ENCODE peak calls at places on chromosomes 11 and 22, in ten cellular contexts. O, Z, V, H, R, Q, S, X, C and L are unnamed samples.

GRCh38 chr11:73854680-73855079 is 22.0 kb downstream of the COA4 start:
- DNase-seq in O (no peak), Z (no peak), V (no peak), H (no peak), R (no peak), Q (no peak), S (peak; percentile 59), X (no peak), C (no peak), L (no peak)

GRCh38 chr11:27282141-27282590 is 80.8 kb downstream of the CCDC34 start:
- DNase-seq in O (peak; percentile 79), Z (peak; percentile 23), V (no peak), H (no peak), R (no peak), Q (peak; percentile 67), S (peak; percentile 90), X (peak; percentile 43), C (peak; percentile 37), L (no peak)

GRCh38 chr11:62542750-62543567 is 3.6 kb downstream of the AHNAK start:
- DNase-seq in O (peak; percentile 84), Z (peak; percentile 79), V (peak; percentile 65), H (peak; percentile 90), R (peak; percentile 87), Q (peak; percentile 75), S (peak; percentile 70), X (peak; percentile 81), C (peak; percentile 63), L (peak; percentile 56)

GRCh38 chr11:45423036-45423435 is 136.9 kb upstream of the SYT13 start:
- DNase-seq in O (no peak), Z (no peak), V (no peak), H (no peak), R (no peak), Q (peak; percentile 76), S (no peak), X (no peak), C (no peak), L (no peak)

GRCh38 chr11:116861539-116861938 is 24.1 kb upstream of the APOA1 start:
- DNase-seq in O (no peak), Z (no peak), V (no peak), H (no peak), R (no peak), Q (no peak), S (peak; percentile 83), X (no peak), C (no peak), L (peak; percentile 23)

GRCh38 chr22:29136715-29137700 is 64.2 kb downstream of the KREMEN1 start:
- DNase-seq in O (no peak), Z (no peak), V (no peak), H (peak; percentile 26), R (no peak), Q (peak; percentile 16), S (no peak), X (no peak), C (no peak), L (no peak)

GRCh38 chr22:30422481-30423295 is 2.9 kb upstream of the MTFP1 start:
- DNase-seq in O (peak; percentile 50), Z (peak; percentile 65), V (no peak), H (peak; percentile 82), R (peak; percentile 78), Q (peak; percentile 79), S (peak; percentile 95), X (peak; percentile 49), C (peak; percentile 88), L (no peak)

GRCh38 chr11:32451808-32452207 is 16.5 kb upstream of the WT1 start:
- DNase-seq in O (no peak), Z (no peak), V (no peak), H (no peak), R (no peak), Q (no peak), S (no peak), X (peak; percentile 66), C (peak; percentile 3), L (no peak)

GRCh38 chr11:10844364-10844763 is 13.5 kb downstream of the ZBED5 start:
- DNase-seq in O (no peak), Z (no peak), V (no peak), H (no peak), R (no peak), Q (no peak), S (peak; percentile 37), X (no peak), C (no peak), L (no peak)

GRCh38 chr11:3796796-3797328 is 492 bp downstream of the NUP98 start:
- DNase-seq in O (no peak), Z (no peak), V (no peak), H (no peak), R (no peak), Q (no peak), S (no peak), X (peak; percentile 58), C (no peak), L (no peak)

GRCh38 chr11:78902771-78903507 is 328.3 kb upstream of the NARS2 start:
- DNase-seq in O (no peak), Z (no peak), V (no peak), H (no peak), R (no peak), Q (no peak), S (no peak), X (peak; percentile 43), C (no peak), L (no peak)

GRCh38 chr11:100731471-100731870 is 44.4 kb downstream of the ARHGAP42 start:
- DNase-seq in O (no peak), Z (no peak), V (no peak), H (no peak), R (no peak), Q (no peak), S (no peak), X (no peak), C (no peak), L (no peak)

GRCh38 chr22:22022255-22022840 is 39.8 kb upstream of the TOP3B start:
- DNase-seq in O (no peak), Z (no peak), V (no peak), H (no peak), R (no peak), Q (no peak), S (no peak), X (no peak), C (no peak), L (no peak)
- TF ChIP-seq POLR2A in O (no peak), Z (no peak), V (no peak), H (no peak), R (no peak), Q (no peak), S (no peak), X (no peak), C (no peak), L (no peak)

GRCh38 chr11:120126543-120126942 is 11.4 kb downstream of the TRIM29 start:
- DNase-seq in O (no peak), Z (no peak), V (no peak), H (no peak), R (no peak), Q (no peak), S (no peak), X (no peak), C (no peak), L (no peak)

GRCh38 chr11:120127236-120127635 is 10.7 kb downstream of the TRIM29 start:
- DNase-seq in O (no peak), Z (no peak), V (no peak), H (no peak), R (no peak), Q (no peak), S (no peak), X (no peak), C (no peak), L (no peak)

GRCh38 chr11:120129570-120129969 is 8.3 kb downstream of the TRIM29 start:
- DNase-seq in O (peak; percentile 6), Z (no peak), V (no peak), H (no peak), R (no peak), Q (no peak), S (no peak), X (no peak), C (no peak), L (no peak)

GRCh38 chr11:120130176-120130980 is 7.5 kb downstream of the TRIM29 start:
- DNase-seq in O (peak; percentile 2), Z (no peak), V (no peak), H (no peak), R (peak; percentile 7), Q (no peak), S (no peak), X (no peak), C (no peak), L (no peak)

GRCh38 chr11:120128392-120129172 is 9.3 kb downstream of the TRIM29 start:
- DNase-seq in O (peak; percentile 7), Z (peak; percentile 66), V (no peak), H (peak; percentile 41), R (peak; percentile 91), Q (no peak), S (peak; percentile 8), X (no peak), C (peak; percentile 28), L (peak; percentile 38)
- TF ChIP-seq POLR2A in O (no peak), Z (no peak), V (no peak), H (no peak), R (no peak), Q (no peak), S (no peak), X (no peak), C (no peak), L (no peak)

GRCh38 chr11:65166893-65167292 is 3.1 kb upstream of the SPDYC start:
- DNase-seq in O (no peak), Z (no peak), V (no peak), H (no peak), R (no peak), Q (no peak), S (no peak), X (no peak), C (no peak), L (no peak)

GRCh38 chr11:65165847-65166317 is 4.2 kb upstream of the SPDYC start:
- DNase-seq in O (no peak), Z (peak; percentile 14), V (no peak), H (peak; percentile 6), R (peak; percentile 60), Q (no peak), S (no peak), X (no peak), C (no peak), L (no peak)

GRCh38 chr11:65172600-65172999 is 2.6 kb downstream of the SPDYC start:
- DNase-seq in O (no peak), Z (no peak), V (no peak), H (peak; percentile 8), R (no peak), Q (no peak), S (no peak), X (no peak), C (no peak), L (no peak)

GRCh38 chr11:65170058-65170534 is at the start of gene SPDYC:
- DNase-seq in O (no peak), Z (no peak), V (no peak), H (no peak), R (no peak), Q (no peak), S (no peak), X (peak; percentile 72), C (no peak), L (no peak)

GRCh38 chr11:65169164-65169641 is 830 bp upstream of the SPDYC start:
- DNase-seq in O (no peak), Z (no peak), V (no peak), H (peak; percentile 4), R (no peak), Q (no peak), S (peak; percentile 55), X (no peak), C (no peak), L (peak; percentile 24)
- TF ChIP-seq POLR2A in O (no peak), Z (no peak), V (peak; percentile 31), H (no peak), R (no peak), Q (no peak), S (no peak), X (no peak), C (no peak), L (no peak)

GRCh38 chr22:38110008-38110862 is at the start of gene BAIAP2L2:
- DNase-seq in O (peak; percentile 16), Z (no peak), V (no peak), H (no peak), R (peak; percentile 80), Q (no peak), S (no peak), X (no peak), C (no peak), L (no peak)
- TF ChIP-seq POLR2A in O (no peak), Z (no peak), V (no peak), H (no peak), R (peak; percentile 85), Q (no peak), S (no peak), X (no peak), C (no peak), L (no peak)